ENCODE peak calls at places on chromosomes 3 and 15, in four cellular contexts. One of them, this sample, is unnamed.

GRCh38 chr3:94349310-94349848 is 286.5 kb downstream of the NSUN3 start:
- DNase-seq in fibroblast of mammary gland: no peak
- DNase-seq in dorsolateral prefrontal cortex: no peak
- DNase-seq in neural crest cell: no peak
- DNase-seq in this sample: no peak

GRCh38 chr3:109132801-109133473 is 3.6 kb upstream of the C3orf85 start:
- DNase-seq in fibroblast of mammary gland: no peak
- DNase-seq in dorsolateral prefrontal cortex: no peak
- DNase-seq in neural crest cell: no peak
- DNase-seq in this sample: no peak

GRCh38 chr15:55282284-55282833 is 7.3 kb downstream of the RAB27A start:
- DNase-seq in fibroblast of mammary gland: peak
- DNase-seq in dorsolateral prefrontal cortex: no peak
- DNase-seq in neural crest cell: no peak
- DNase-seq in this sample: no peak

GRCh38 chr3:46271910-46272309 is 29.6 kb downstream of the CCR3 start:
- DNase-seq in fibroblast of mammary gland: peak
- DNase-seq in dorsolateral prefrontal cortex: no peak
- DNase-seq in neural crest cell: no peak
- DNase-seq in this sample: no peak

GRCh38 chr3:188947983-188948657 is 223.7 kb upstream of the TPRG1 start:
- DNase-seq in fibroblast of mammary gland: peak
- DNase-seq in dorsolateral prefrontal cortex: peak
- DNase-seq in neural crest cell: no peak
- DNase-seq in this sample: peak

GRCh38 chr15:55007561-55007960 is 189.2 kb downstream of the RSL24D1 start:
- DNase-seq in fibroblast of mammary gland: no peak
- DNase-seq in dorsolateral prefrontal cortex: peak
- DNase-seq in neural crest cell: no peak
- DNase-seq in this sample: no peak

GRCh38 chr3:46848271-46849097 is 14.8 kb downstream of the MYL3 start:
- DNase-seq in fibroblast of mammary gland: peak
- DNase-seq in dorsolateral prefrontal cortex: peak
- DNase-seq in neural crest cell: peak
- DNase-seq in this sample: no peak

GRCh38 chr15:71810256-71811035 is at the start of gene NR2E3:
- DNase-seq in fibroblast of mammary gland: no peak
- DNase-seq in dorsolateral prefrontal cortex: no peak
- DNase-seq in neural crest cell: no peak
- DNase-seq in this sample: no peak

GRCh38 chr3:163622384-163622783 is 1455.9 kb downstream of the SI start:
- DNase-seq in fibroblast of mammary gland: no peak
- DNase-seq in dorsolateral prefrontal cortex: no peak
- DNase-seq in neural crest cell: peak
- DNase-seq in this sample: no peak

GRCh38 chr3:12049675-12050074 is 45.5 kb downstream of the SYN2 start:
- DNase-seq in fibroblast of mammary gland: peak
- DNase-seq in dorsolateral prefrontal cortex: no peak
- DNase-seq in neural crest cell: no peak
- DNase-seq in this sample: no peak

GRCh38 chr3:171875923-171876412 is 32.8 kb downstream of the TMEM212 start:
- DNase-seq in fibroblast of mammary gland: peak
- DNase-seq in dorsolateral prefrontal cortex: no peak
- DNase-seq in neural crest cell: no peak
- DNase-seq in this sample: no peak

GRCh38 chr15:90154246-90154645 is 46.9 kb upstream of the SEMA4B start:
- DNase-seq in fibroblast of mammary gland: no peak
- DNase-seq in dorsolateral prefrontal cortex: no peak
- DNase-seq in neural crest cell: no peak
- DNase-seq in this sample: no peak

GRCh38 chr15:65400760-65401606 is 21.8 kb downstream of the IGDCC4 start:
- DNase-seq in fibroblast of mammary gland: peak
- DNase-seq in dorsolateral prefrontal cortex: peak
- DNase-seq in neural crest cell: peak
- DNase-seq in this sample: peak

GRCh38 chr3:168155207-168155785 is 59.6 kb upstream of the GOLIM4 start:
- DNase-seq in fibroblast of mammary gland: no peak
- DNase-seq in dorsolateral prefrontal cortex: no peak
- DNase-seq in neural crest cell: no peak
- DNase-seq in this sample: no peak

GRCh38 chr3:110521019-110521418 is 550.6 kb upstream of the NECTIN3 start:
- DNase-seq in fibroblast of mammary gland: peak
- DNase-seq in dorsolateral prefrontal cortex: no peak
- DNase-seq in neural crest cell: no peak
- DNase-seq in this sample: no peak

GRCh38 chr3:3170998-3171397 is 8.5 kb downstream of the CRBN start:
- DNase-seq in fibroblast of mammary gland: peak
- DNase-seq in dorsolateral prefrontal cortex: no peak
- DNase-seq in neural crest cell: no peak
- DNase-seq in this sample: no peak

GRCh38 chr3:38575279-38575843 is 74.1 kb downstream of the SCN5A start:
- DNase-seq in fibroblast of mammary gland: no peak
- DNase-seq in dorsolateral prefrontal cortex: no peak
- DNase-seq in neural crest cell: no peak
- DNase-seq in this sample: no peak

GRCh38 chr15:98804057-98804380 is 155.7 kb downstream of the IGF1R start:
- DNase-seq in fibroblast of mammary gland: no peak
- DNase-seq in dorsolateral prefrontal cortex: no peak
- DNase-seq in neural crest cell: no peak
- DNase-seq in this sample: no peak
- TF ChIP-seq CTCF in fibroblast of mammary gland: peak
- TF ChIP-seq CTCF in dorsolateral prefrontal cortex: no peak
- TF ChIP-seq CTCF in neural crest cell: peak
- TF ChIP-seq CTCF in this sample: no peak

GRCh38 chr15:76342046-76342381 is 5.4 kb downstream of the ISL2 start:
- DNase-seq in fibroblast of mammary gland: no peak
- DNase-seq in dorsolateral prefrontal cortex: no peak
- DNase-seq in neural crest cell: peak
- DNase-seq in this sample: peak

GRCh38 chr15:76340198-76340801 is 3.7 kb downstream of the ISL2 start:
- DNase-seq in fibroblast of mammary gland: peak
- DNase-seq in dorsolateral prefrontal cortex: no peak
- DNase-seq in neural crest cell: peak
- DNase-seq in this sample: no peak

GRCh38 chr15:76339302-76340197 is 3.0 kb downstream of the ISL2 start:
- DNase-seq in fibroblast of mammary gland: no peak
- DNase-seq in dorsolateral prefrontal cortex: no peak
- DNase-seq in neural crest cell: peak
- DNase-seq in this sample: peak

GRCh38 chr15:76341366-76342045 is 4.9 kb downstream of the ISL2 start:
- DNase-seq in fibroblast of mammary gland: no peak
- DNase-seq in dorsolateral prefrontal cortex: no peak
- DNase-seq in neural crest cell: peak
- DNase-seq in this sample: no peak

GRCh38 chr15:76340802-76341365 is 4.3 kb downstream of the ISL2 start:
- DNase-seq in fibroblast of mammary gland: no peak
- DNase-seq in dorsolateral prefrontal cortex: no peak
- DNase-seq in neural crest cell: peak
- DNase-seq in this sample: no peak
- TF ChIP-seq CTCF in fibroblast of mammary gland: peak
- TF ChIP-seq CTCF in dorsolateral prefrontal cortex: no peak
- TF ChIP-seq CTCF in neural crest cell: peak
- TF ChIP-seq CTCF in this sample: no peak

DNA sequence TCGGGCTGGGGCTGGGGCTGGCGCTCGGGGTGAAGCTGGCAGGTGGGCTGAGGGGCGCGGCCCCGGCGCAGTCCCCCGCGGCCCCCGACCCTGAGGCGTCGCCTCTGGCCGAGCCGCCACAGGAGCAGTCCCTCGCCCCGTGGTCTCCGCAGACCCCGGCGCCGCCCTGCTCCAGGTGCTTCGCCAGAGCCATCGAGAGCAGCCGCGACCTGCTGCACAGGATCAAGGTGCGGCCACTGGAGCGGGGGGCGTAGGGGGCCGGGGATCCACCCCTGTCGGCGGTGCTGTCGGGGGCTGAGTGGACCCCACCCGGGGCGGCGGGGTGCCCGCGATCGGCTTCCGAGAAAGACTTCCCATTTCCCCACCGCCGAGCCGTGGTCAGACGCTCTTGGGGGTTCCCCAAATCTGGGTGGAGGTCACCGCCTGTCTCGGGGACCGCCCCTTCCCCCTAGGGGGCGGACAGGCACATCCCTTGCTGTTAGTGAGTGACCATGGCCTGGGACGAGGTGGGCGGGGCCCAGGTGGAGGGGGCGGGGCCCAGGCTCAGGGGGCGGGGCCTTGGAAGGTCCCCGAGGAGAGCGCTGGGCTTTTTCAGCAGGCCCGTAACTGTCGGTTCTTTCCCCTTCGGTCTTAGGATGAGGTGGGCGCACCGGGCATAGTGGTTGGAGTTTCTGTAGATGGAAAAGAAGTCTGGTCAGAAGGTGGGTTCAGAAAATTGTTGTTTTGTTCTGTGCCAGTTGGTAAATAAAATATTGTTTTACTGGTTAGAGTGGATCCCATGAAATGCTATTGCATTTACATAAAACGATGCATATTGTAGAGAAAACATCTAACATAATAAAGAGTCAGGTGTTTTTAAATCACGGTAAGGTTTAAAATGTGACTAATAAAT is 587 bp downstream of the LACTB start:
- DNase-seq in fibroblast of mammary gland: peak
- DNase-seq in dorsolateral prefrontal cortex: peak
- DNase-seq in neural crest cell: peak
- DNase-seq in this sample: peak
- TF ChIP-seq CTCF in fibroblast of mammary gland: no peak
- TF ChIP-seq CTCF in dorsolateral prefrontal cortex: peak
- TF ChIP-seq CTCF in neural crest cell: peak
- TF ChIP-seq CTCF in this sample: no peak

GRCh38 chr15:51163843-51164242 is 69.1 kb upstream of the TNFAIP8L3 start:
- DNase-seq in fibroblast of mammary gland: no peak
- DNase-seq in dorsolateral prefrontal cortex: no peak
- DNase-seq in neural crest cell: no peak
- DNase-seq in this sample: no peak
- TF ChIP-seq CTCF in fibroblast of mammary gland: no peak
- TF ChIP-seq CTCF in dorsolateral prefrontal cortex: no peak
- TF ChIP-seq CTCF in neural crest cell: no peak
- TF ChIP-seq CTCF in this sample: no peak

DNA sequence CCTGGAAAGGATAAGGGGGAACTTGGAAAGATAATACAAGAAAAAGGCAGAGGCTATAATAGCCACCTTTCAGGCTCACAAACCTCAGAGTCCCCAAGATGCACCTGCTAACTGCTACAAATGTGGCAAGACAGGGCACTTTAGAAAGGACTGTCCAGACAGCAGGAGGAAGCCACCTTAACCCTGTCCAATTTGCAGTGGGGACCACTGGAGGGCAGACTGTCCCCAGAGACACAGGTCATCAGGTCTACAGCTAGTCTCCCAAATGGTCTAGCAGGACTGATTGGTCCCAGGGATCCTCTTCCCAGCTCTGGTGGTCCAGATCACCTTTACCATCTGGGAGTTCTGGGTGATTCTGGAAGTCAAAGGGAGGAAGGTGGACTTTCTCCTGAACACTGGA is 882.5 kb upstream of the GBE1 start:
- DNase-seq in fibroblast of mammary gland: no peak
- DNase-seq in dorsolateral prefrontal cortex: no peak
- DNase-seq in neural crest cell: no peak
- DNase-seq in this sample: no peak
- TF ChIP-seq CTCF in fibroblast of mammary gland: no peak
- TF ChIP-seq CTCF in dorsolateral prefrontal cortex: no peak
- TF ChIP-seq CTCF in neural crest cell: peak
- TF ChIP-seq CTCF in this sample: no peak

GRCh38 chr3:152937234-152937633 is 102.3 kb downstream of the P2RY1 start:
- DNase-seq in fibroblast of mammary gland: no peak
- DNase-seq in dorsolateral prefrontal cortex: no peak
- DNase-seq in neural crest cell: no peak
- DNase-seq in this sample: no peak
- TF ChIP-seq CTCF in fibroblast of mammary gland: no peak
- TF ChIP-seq CTCF in dorsolateral prefrontal cortex: no peak
- TF ChIP-seq CTCF in neural crest cell: no peak
- TF ChIP-seq CTCF in this sample: no peak

DNA sequence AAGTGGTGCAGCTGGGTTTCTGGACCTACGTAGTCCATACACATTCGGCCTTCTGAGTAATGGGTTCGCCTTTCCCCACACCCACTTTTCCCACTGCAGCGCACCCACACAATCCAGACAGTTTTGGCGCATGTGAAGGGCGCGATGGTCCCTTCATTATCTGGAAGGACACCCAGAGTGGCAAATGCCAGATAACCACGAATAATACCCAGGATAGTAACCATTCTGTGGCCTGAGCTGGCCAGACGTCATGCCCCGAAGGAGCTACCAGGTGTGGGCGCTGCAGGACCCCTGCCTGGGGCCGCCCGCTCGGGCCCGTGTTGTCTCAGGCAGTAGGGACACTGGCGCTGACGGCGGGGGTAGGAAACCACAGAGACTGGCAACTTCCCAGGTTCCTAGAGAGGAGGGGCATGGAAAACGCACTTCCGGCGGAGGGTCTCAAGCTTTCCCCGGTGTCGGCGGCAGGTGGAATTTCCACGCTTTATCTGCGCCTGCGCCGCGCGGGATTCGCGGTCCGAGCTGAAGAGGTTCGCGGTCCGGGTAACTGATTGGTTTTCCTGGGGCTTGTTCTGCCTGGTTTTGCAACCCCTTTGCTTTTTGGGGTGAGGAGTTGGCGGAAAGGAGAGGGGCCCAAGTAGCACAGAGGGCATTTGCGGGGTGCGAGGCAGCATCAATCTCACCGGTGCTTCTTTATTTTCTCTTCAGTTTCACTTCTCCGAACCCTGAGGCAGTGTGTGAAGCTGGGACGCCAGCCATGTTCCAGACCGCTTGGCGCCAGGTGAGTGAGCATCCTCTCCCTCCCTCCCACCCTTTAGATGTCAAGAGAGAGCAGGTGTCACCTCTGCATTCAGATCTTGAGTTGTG is at the start of gene ZNF620:
- DNase-seq in fibroblast of mammary gland: peak
- DNase-seq in dorsolateral prefrontal cortex: peak
- DNase-seq in neural crest cell: peak
- DNase-seq in this sample: peak
- TF ChIP-seq CTCF in fibroblast of mammary gland: no peak
- TF ChIP-seq CTCF in dorsolateral prefrontal cortex: peak
- TF ChIP-seq CTCF in neural crest cell: peak
- TF ChIP-seq CTCF in this sample: no peak